ENCODE peak calls at places on chromosomes 3 and 15, in ten cellular contexts. Y is tibial nerve; P is GM10248; W is CD8-positive, alpha-beta T cell; Q is Calu3; U is AG04450; O is GM12864; H is A549; F is Caco-2; M is AG10803. K is an unnamed sample.

GRCh38 chr3:184066211-184066610 is 13.4 kb downstream of the HTR3C start:
- DNase-seq in Y (no peak), O (no peak), W (no peak), Q (no peak), P (no peak), M (no peak), F (no peak), U (no peak), H (no peak), K (no peak)

GRCh38 chr3:17125738-17126137 is 241.0 kb downstream of the PLCL2 start:
- DNase-seq in W (no peak), O (no peak), P (no peak), U (no peak), F (no peak), Y (no peak), Q (no peak), H (no peak), M (no peak), K (no peak)

GRCh38 chr15:35040339-35041255 is 44.5 kb downstream of the NANOGP8 start:
- DNase-seq in O (no peak), F (no peak), M (no peak), H (no peak), P (no peak), Y (no peak), U (no peak), Q (no peak), W (no peak), K (no peak)

GRCh38 chr3:130491431-130491830 is 25.5 kb upstream of the COL6A6 start:
- DNase-seq in F (no peak), P (no peak), O (no peak), W (no peak), M (no peak), Y (no peak), Q (no peak), U (no peak), H (no peak), K (no peak)

GRCh38 chr15:63374686-63375520 is 6.7 kb downstream of the CA12 start:
- DNase-seq in W (no peak), F (no peak), Q (peak), U (peak), P (no peak), M (peak), O (no peak), Y (peak), H (peak), K (peak)

GRCh38 chr3:53513556-53514190 is 19.3 kb downstream of the CACNA1D start:
- DNase-seq in W (no peak), Y (no peak), O (peak), P (no peak), M (no peak), Q (peak), U (no peak), F (no peak), H (peak), K (no peak)

GRCh38 chr3:156941311-156941710 is 115.2 kb downstream of the LEKR1 start:
- DNase-seq in H (no peak), M (no peak), F (no peak), U (no peak), Q (no peak), W (no peak), Y (no peak), O (no peak), P (no peak), K (no peak)

GRCh38 chr3:137105277-137105977 is 147.6 kb downstream of the IL20RB start:
- DNase-seq in F (no peak), Y (peak), Q (peak), W (no peak), U (peak), H (peak), M (peak), P (peak), O (peak), K (peak)

GRCh38 chr3:67804545-67804944 is 150.1 kb upstream of the SUCLG2 start:
- DNase-seq in Q (no peak), W (no peak), Y (no peak), F (no peak), P (no peak), O (no peak), M (no peak), H (no peak), U (no peak), K (no peak)

GRCh38 chr3:67808906-67809305 is 154.5 kb upstream of the SUCLG2 start:
- DNase-seq in M (no peak), Y (no peak), U (no peak), O (no peak), H (no peak), W (no peak), P (no peak), Q (no peak), F (no peak), K (no peak)

GRCh38 chr3:67809370-67809935 is 155.0 kb upstream of the SUCLG2 start:
- DNase-seq in Y (no peak), U (no peak), Q (no peak), H (no peak), O (no peak), W (no peak), P (no peak), F (no peak), M (no peak), K (no peak)

GRCh38 chr3:67804089-67804488 is 149.7 kb upstream of the SUCLG2 start:
- DNase-seq in H (no peak), U (no peak), W (no peak), Q (no peak), O (no peak), P (no peak), F (no peak), M (no peak), Y (no peak), K (no peak)
- TF ChIP-seq CTCF in H (no peak), U (no peak), W (no peak), Q (no peak), O (no peak), P (no peak), F (no peak), M (no peak), Y (no peak), K (no peak)

GRCh38 chr3:57911588-57911987 is 96.6 kb upstream of the FLNB start:
- DNase-seq in Y (no peak), W (no peak), Q (no peak), F (no peak), U (no peak), M (no peak), H (no peak), P (no peak), O (no peak), K (no peak)
- TF ChIP-seq CTCF in Y (no peak), W (no peak), Q (no peak), F (no peak), U (no peak), M (no peak), H (no peak), P (no peak), O (no peak), K (no peak)

DNA sequence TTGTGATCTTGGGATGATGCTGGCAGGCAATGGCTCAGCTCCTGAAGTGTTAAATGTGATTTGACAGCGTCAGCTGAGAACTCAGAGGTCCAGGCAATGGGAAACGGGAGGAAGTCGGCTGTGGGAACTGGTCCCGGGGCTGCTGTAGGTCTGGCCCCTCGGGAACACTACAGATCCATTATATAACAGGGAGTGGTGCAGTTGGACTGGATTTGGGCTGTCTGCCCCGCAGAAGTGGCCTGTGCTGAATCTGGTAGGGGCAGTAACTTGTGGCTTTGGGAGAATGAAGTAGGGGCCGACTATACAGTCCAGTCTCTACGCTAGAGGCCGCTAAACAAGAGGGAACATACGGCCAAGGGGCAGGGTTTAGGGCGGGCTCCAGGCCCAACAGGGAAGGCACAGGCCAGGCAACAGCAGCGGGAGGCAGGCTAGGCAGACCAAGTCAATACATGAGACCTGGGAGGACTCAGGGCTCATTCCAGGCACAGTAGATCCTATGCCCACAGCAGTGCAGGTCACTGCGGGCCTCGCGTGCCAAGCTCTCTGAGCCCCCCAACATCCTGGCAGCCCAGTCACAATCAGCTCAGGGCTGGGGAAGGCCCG is 20.3 kb upstream of the IL16 start:
- DNase-seq in O (no peak), Q (no peak), U (no peak), Y (no peak), F (no peak), P (no peak), W (no peak), H (no peak), M (no peak), K (no peak)
- TF ChIP-seq CTCF in O (no peak), Q (no peak), U (no peak), Y (peak), F (no peak), P (no peak), W (no peak), H (no peak), M (peak), K (no peak)

GRCh38 chr3:107464037-107464436 is 58.7 kb upstream of the BBX start:
- DNase-seq in U (no peak), Q (no peak), M (no peak), Y (no peak), H (no peak), W (no peak), O (no peak), F (no peak), P (no peak), K (no peak)
- TF ChIP-seq CTCF in U (no peak), Q (no peak), M (no peak), Y (no peak), H (no peak), W (no peak), O (no peak), F (no peak), P (no peak), K (no peak)

DNA sequence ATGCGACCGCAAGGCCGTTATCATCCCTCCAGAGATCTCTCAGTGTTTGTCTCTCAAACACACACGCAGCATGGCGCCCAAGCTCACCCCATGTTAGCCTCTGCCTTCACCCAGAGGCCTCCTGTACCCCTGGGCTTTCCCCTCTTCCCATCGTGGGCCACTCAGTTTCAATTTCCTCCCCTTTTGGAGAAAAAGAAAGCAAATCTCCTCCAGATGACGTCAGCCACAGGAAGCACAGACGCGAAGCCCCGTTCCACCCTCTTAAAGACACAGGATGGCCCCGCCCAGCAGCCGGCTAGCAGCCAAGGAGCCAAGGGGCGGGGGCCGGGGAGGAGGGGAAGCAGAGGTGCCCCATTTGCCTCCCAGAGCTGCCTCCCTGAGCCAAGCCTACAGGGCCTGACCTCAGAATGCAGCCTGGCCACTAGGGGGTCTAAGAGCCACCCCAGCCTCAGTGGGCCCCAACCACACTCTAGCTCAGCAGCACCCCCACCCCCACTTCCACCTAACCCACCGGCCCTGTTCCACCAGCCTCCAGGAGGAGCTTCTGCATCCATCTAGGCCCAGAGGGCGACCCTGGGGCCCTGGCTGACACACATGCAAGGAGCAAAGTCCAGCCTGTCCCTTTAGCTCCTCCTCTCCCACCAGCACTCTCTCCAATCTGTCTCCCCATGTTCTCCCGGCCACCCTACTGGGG is 26.5 kb downstream of the ATRIP start:
- DNase-seq in Q (peak), M (peak), W (peak), P (peak), Y (peak), F (peak), U (peak), H (peak), O (peak), K (peak)
- TF ChIP-seq CTCF in Q (peak), M (peak), W (no peak), P (peak), Y (peak), F (peak), U (peak), H (peak), O (peak), K (peak)

K was measured in RWPE1.